ENCODE peak calls at places on chromosomes 5 and 9, in four cellular contexts. T is A673, M is heart right ventricle, V is right lobe of liver. C is an unnamed sample.

GRCh38 chr5:108661590-108662219 is 86.0 kb upstream of the FER start:
- DNase-seq in T (no peak), M (no peak), V (no peak), C (no peak)

GRCh38 chr5:148794729-148795590 is 31.5 kb upstream of the ADRB2 start:
- DNase-seq in V (no peak), M (no peak), T (no peak), C (no peak)

GRCh38 chr5:148739524-148739923 is 85.2 kb upstream of the HTR4 start:
- DNase-seq in T (no peak), M (no peak), V (no peak), C (no peak)

GRCh38 chr5:1658665-1659064 is 134.9 kb upstream of the LPCAT1 start:
- DNase-seq in V (no peak), M (no peak), T (no peak), C (no peak)

GRCh38 chr5:42813533-42813932 is 1.8 kb upstream of the SELENOP start:
- DNase-seq in T (peak; percentile 31), M (no peak), V (peak; percentile 71), C (no peak)

GRCh38 chr9:83794051-83794450 is 23.5 kb downstream of the GKAP1 start:
- DNase-seq in M (no peak), T (no peak), V (no peak), C (no peak)

GRCh38 chr5:82924241-82924989 is 152.8 kb downstream of the TMEM167A start:
- DNase-seq in V (no peak), T (no peak), M (no peak), C (no peak)

GRCh38 chr5:87729786-87730185 is 317.1 kb upstream of the CCNH start:
- DNase-seq in M (no peak), V (no peak), T (no peak), C (no peak)

GRCh38 chr5:43711496-43711895 is 108.5 kb downstream of the NNT start:
- DNase-seq in M (no peak), V (no peak), T (peak; percentile 51), C (no peak)

GRCh38 chr5:78508231-78508765 is 140.3 kb downstream of the LHFPL2 start:
- DNase-seq in M (no peak), V (no peak), T (no peak), C (no peak)

GRCh38 chr5:131536211-131536826 is 98.7 kb downstream of the RAPGEF6 start:
- DNase-seq in M (no peak), T (peak; percentile 39), V (no peak), C (no peak)

GRCh38 chr5:13921573-13921972 is 22.9 kb downstream of the DNAH5 start:
- DNase-seq in T (no peak), M (no peak), V (no peak), C (no peak)

GRCh38 chr5:149317281-149318048 is 27.8 kb upstream of the GRPEL2 start:
- DNase-seq in M (no peak), V (no peak), T (peak; percentile 65), C (peak; percentile 34)

GRCh38 chr5:171379961-171380360 is 7.7 kb upstream of the NPM1 start:
- DNase-seq in V (no peak), M (no peak), T (no peak), C (no peak)

GRCh38 chr5:16888694-16889124 is 47.4 kb downstream of the MYO10 start:
- DNase-seq in T (peak; percentile 72), V (no peak), M (no peak), C (no peak)

GRCh38 chr9:133780962-133781827 is 43.0 kb upstream of the SARDH start:
- DNase-seq in M (peak; percentile 8), T (no peak), V (peak; percentile 43), C (no peak)
- H3K27ac ChIP-seq in M (no peak overlapping the region), T (no peak overlapping the region), V (no peak overlapping the region), C (no peak overlapping the region)

DNA sequence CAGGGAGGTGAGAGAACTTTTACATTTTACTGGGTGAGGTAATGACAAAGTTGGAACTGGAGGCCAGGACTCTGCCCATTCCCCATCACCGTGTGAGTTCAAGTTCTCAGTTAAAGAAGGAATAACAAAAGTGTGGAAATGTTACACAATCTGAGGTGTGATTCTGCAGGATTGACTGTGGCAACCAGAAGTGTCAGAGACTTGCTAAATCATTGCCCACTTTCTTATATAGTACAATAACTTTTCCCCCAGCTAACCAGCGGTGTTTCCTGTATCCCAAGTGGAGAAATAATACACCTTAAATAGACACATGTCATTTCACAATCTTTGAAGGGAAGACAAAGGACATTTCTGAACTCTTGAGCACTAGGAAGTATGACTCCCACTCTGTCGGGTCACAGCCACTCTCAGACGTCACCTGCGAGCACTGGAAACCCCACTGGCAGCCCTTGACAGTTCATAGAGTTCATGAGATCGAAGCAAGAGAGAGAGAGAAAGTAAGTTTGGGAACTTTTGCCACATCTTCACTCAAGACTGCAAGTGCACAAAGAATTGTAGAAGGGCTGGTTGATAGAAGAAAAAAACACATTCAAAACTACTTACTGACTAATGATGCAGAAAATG is 28.4 kb downstream of the PAX5 start:
- DNase-seq in M (no peak), V (no peak), T (no peak), C (no peak)
- H3K4me1 ChIP-seq in M (no peaks in the 10 kb centered on the region), V (no peaks in the 10 kb centered on the region), T (peaks cover 14% of the 10 kb centered on the region), C (no peaks in the 10 kb centered on the region)

GRCh38 chr5:39422886-39423285 is 1.9 kb downstream of the DAB2 start:
- DNase-seq in V (no peak), T (no peak), M (no peak), C (no peak)
- H3K27ac ChIP-seq in V (no peak overlapping the region), T (no peak overlapping the region), M (peak overlapping the region; percentile 85), C (no peak overlapping the region)

GRCh38 chr5:109694451-109694891 is 4.7 kb downstream of the MAN2A1 start:
- DNase-seq in T (no peak), V (no peak), M (no peak), C (no peak)

GRCh38 chr5:109695005-109695926 is 5.5 kb downstream of the MAN2A1 start:
- DNase-seq in T (no peak), M (no peak), V (no peak), C (no peak)

GRCh38 chr5:109700516-109701174 is 10.9 kb downstream of the MAN2A1 start:
- DNase-seq in M (no peak), T (no peak), V (no peak), C (no peak)

GRCh38 chr5:109693535-109694152 is 3.9 kb downstream of the MAN2A1 start:
- DNase-seq in T (no peak), V (no peak), M (no peak), C (no peak)

GRCh38 chr5:109697339-109697738 is 7.6 kb downstream of the MAN2A1 start:
- DNase-seq in T (no peak), V (no peak), M (no peak), C (no peak)
- H3K4me1 ChIP-seq in T (peaks cover 78% of the 10 kb centered on the region), V (peaks cover 41% of the 10 kb centered on the region), M (peaks cover 11% of the 10 kb centered on the region), C (peaks cover 79% of the 10 kb centered on the region)

GRCh38 chr9:89434636-89435314 is 63.1 kb downstream of the SEMA4D start:
- DNase-seq in V (no peak), M (no peak), T (no peak), C (no peak)

GRCh38 chr9:89436963-89437625 is 60.8 kb downstream of the SEMA4D start:
- DNase-seq in M (no peak), T (no peak), V (no peak), C (peak; percentile 69)

GRCh38 chr9:89437772-89438171 is 60.1 kb downstream of the SEMA4D start:
- DNase-seq in M (no peak), T (no peak), V (no peak), C (no peak)

GRCh38 chr9:89435315-89435823 is 62.5 kb downstream of the SEMA4D start:
- DNase-seq in V (no peak), M (no peak), T (no peak), C (no peak)

GRCh38 chr9:89436326-89436725 is 61.6 kb downstream of the SEMA4D start:
- DNase-seq in V (no peak), M (no peak), T (no peak), C (no peak)
- H3K27ac ChIP-seq in V (no peak overlapping the region), M (no peak overlapping the region), T (no peak overlapping the region), C (no peak overlapping the region)

GRCh38 chr5:34501840-34502239 is 154.3 kb upstream of the RAI14 start:
- DNase-seq in M (no peak), T (no peak), V (no peak), C (no peak)
- H3K4me1 ChIP-seq in M (no peaks in the 10 kb centered on the region), T (peaks cover 6% of the 10 kb centered on the region), V (peaks cover 19% of the 10 kb centered on the region), C (no peaks in the 10 kb centered on the region)

GRCh38 chr9:109418827-109419226 is 79.3 kb downstream of the PTPN3 start:
- DNase-seq in M (no peak), V (no peak), T (no peak), C (no peak)
- H3K27ac ChIP-seq in M (peak overlapping the region; percentile 92), V (no peak overlapping the region), T (no peak overlapping the region), C (no peak overlapping the region)

GRCh38 chr9:112382066-112382465 is 2.2 kb downstream of the HSDL2 start:
- DNase-seq in M (no peak), V (no peak), T (no peak), C (no peak)

GRCh38 chr9:112384219-112384618 is 4.3 kb downstream of the HSDL2 start:
- DNase-seq in V (no peak), M (no peak), T (no peak), C (no peak)

GRCh38 chr9:112387115-112387514 is 7.2 kb downstream of the HSDL2 start:
- DNase-seq in M (no peak), T (no peak), V (no peak), C (no peak)

GRCh38 chr9:112382501-112383364 is 2.8 kb downstream of the HSDL2 start:
- DNase-seq in V (no peak), T (no peak), M (no peak), C (no peak)

GRCh38 chr9:112384690-112385089 is 4.8 kb downstream of the HSDL2 start:
- DNase-seq in M (no peak), T (no peak), V (no peak), C (no peak)
- H3K4me1 ChIP-seq in M (no peaks in the 10 kb centered on the region), T (no peaks in the 10 kb centered on the region), V (peaks cover 40% of the 10 kb centered on the region), C (peaks cover 7% of the 10 kb centered on the region)